ENCODE peak calls at places on chromosomes 5 and 9, in five cellular contexts. L is GM12891, A is GM12878, Z is H1, M is HepG2. C is an unnamed sample.

GRCh38 chr9:130499804-130500263 is 55.1 kb downstream of the ASS1 start:
- DNase-seq in Z (no peak), M (peak), A (no peak), L (no peak), C (no peak)

GRCh38 chr5:74378464-74378863 is 262.1 kb downstream of the ENC1 start:
- DNase-seq in M (no peak), Z (no peak), L (no peak), A (no peak), C (no peak)

GRCh38 chr9:88658311-88658822 is 123.4 kb downstream of the NXNL2 start:
- DNase-seq in Z (no peak), M (no peak), L (no peak), A (no peak), C (no peak)

GRCh38 chr9:27676827-27677226 is 103.5 kb upstream of the C9orf72 start:
- DNase-seq in Z (no peak), A (no peak), L (no peak), M (no peak), C (no peak)

GRCh38 chr5:170552486-170553122 is 48.8 kb downstream of the KCNIP1 start:
- DNase-seq in L (no peak), Z (no peak), A (no peak), M (no peak), C (no peak)

GRCh38 chr9:123099548-123099947 is 66.1 kb downstream of the GPR21 start:
- DNase-seq in M (no peak), L (no peak), A (no peak), Z (no peak), C (no peak)

GRCh38 chr5:134110382-134110781 is 4.1 kb upstream of the TCF7 start:
- DNase-seq in L (no peak), Z (no peak), M (no peak), A (no peak), C (no peak)

GRCh38 chr9:126127591-126127990 is 199.0 kb upstream of the MVB12B start:
- DNase-seq in Z (peak), L (no peak), M (no peak), A (no peak), C (no peak)

GRCh38 chr5:133108481-133108921 is 56.7 kb downstream of the HSPA4 start:
- DNase-seq in M (no peak), Z (no peak), L (no peak), A (no peak), C (no peak)

GRCh38 chr5:10485142-10485795 is 43.6 kb downstream of the ROPN1L start:
- DNase-seq in L (no peak), A (no peak), Z (no peak), M (no peak), C (no peak)

GRCh38 chr9:113931140-113931539 is 55.0 kb downstream of the ZNF618 start:
- DNase-seq in Z (peak), M (no peak), L (no peak), A (no peak), C (no peak)
- TF ChIP-seq TAF1 in Z (no peak), M (no peak), L (no peak), A (no peak), C (no peak)

GRCh38 chr5:78677777-78678668 is 29.5 kb upstream of the LHFPL2 start:
- DNase-seq in L (no peak), A (peak), Z (no peak), M (no peak), C (no peak)
- TF ChIP-seq POLR2AphosphoS5 in L (no peak), A (no peak), Z (no peak), M (no peak), C (no peak)

GRCh38 chr5:16580382-16580781 is 36.4 kb downstream of the RETREG1 start:
- DNase-seq in M (no peak), Z (no peak), L (no peak), A (no peak), C (no peak)
- TF ChIP-seq POLR2A in M (no peak), Z (no peak), L (no peak), A (no peak), C (no peak)

DNA sequence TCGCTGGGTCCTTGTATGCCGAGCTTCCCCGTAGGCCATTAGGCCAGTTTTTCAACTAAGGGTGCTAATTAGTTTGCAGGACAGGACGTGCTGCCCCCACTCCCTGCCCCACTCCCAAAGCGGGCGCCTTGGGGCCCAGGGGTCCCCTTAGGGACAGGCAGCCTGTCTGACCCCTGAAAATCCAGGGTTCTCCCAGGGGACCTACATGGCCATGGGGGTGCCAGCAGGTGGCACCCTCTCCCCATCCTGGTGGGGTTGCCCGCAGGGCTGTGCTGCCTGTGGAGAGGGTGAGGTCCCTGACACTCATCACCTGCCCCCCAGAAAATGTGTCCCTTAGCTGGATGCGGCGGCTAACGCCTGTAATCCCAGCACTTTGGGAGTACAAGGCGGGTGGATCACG is 8.5 kb upstream of the CCDC187 start:
- DNase-seq in L (no peak), A (no peak), M (no peak), Z (no peak), C (peak)
- TF ChIP-seq TAF1 in L (no peak), A (no peak), M (no peak), Z (no peak), C (no peak)

GRCh38 chr9:134053941-134054761 is 13.7 kb downstream of the BRD3 start:
- DNase-seq in Z (no peak), L (no peak), M (no peak), A (no peak), C (no peak)

GRCh38 chr9:134056483-134057310 is 11.1 kb downstream of the BRD3 start:
- DNase-seq in Z (no peak), M (no peak), L (peak), A (no peak), C (peak)

GRCh38 chr9:134057311-134057665 is 10.5 kb downstream of the BRD3 start:
- DNase-seq in A (no peak), Z (no peak), M (no peak), L (peak), C (peak)

GRCh38 chr9:134054891-134055811 is 12.7 kb downstream of the BRD3 start:
- DNase-seq in M (no peak), L (peak), Z (no peak), A (no peak), C (no peak)

GRCh38 chr9:134055981-134056461 is 11.8 kb downstream of the BRD3 start:
- DNase-seq in A (no peak), M (no peak), L (no peak), Z (no peak), C (no peak)
- TF ChIP-seq POLR2AphosphoS5 in A (no peak), M (no peak), L (no peak), Z (no peak), C (no peak)

GRCh38 chr5:125926172-125926571 is 497.0 kb upstream of the GRAMD2B start:
- DNase-seq in M (no peak), Z (no peak), A (no peak), L (no peak), C (no peak)
- TF ChIP-seq POLR2A in M (no peak), Z (no peak), A (no peak), L (no peak), C (no peak)

DNA sequence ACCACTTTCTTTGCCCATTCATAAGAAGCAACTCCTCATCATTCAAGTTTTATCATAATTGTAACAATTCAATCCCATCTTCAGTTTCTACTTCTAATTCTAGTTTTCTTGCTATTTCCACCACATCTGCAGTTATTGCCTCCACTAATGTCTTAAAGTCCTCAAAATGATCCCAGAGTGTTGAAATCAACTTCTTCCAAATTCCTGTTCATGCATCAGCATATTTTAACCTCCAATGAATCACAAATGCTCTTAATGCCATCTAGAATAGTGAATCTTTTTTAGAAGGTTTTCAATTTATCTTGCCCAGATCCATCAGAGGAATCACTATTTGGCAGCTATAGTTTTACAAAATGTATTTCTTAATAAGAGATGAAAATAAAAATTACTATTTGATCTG is 3.2 kb upstream of the SRP19 start:
- DNase-seq in Z (no peak), A (no peak), M (no peak), L (no peak), C (no peak)
- TF ChIP-seq TAF1 in Z (no peak), A (no peak), M (no peak), L (no peak), C (no peak)

GRCh38 chr5:173290477-173291131 is 37.6 kb downstream of the STC2 start:
- DNase-seq in M (peak), L (no peak), A (no peak), Z (no peak), C (no peak)
- TF ChIP-seq POLR2AphosphoS5 in M (no peak), L (no peak), A (no peak), Z (no peak), C (no peak)

GRCh38 chr9:110990481-110990880 is 47.8 kb downstream of the LPAR1 start:
- DNase-seq in L (no peak), Z (no peak), M (no peak), A (no peak), C (no peak)

GRCh38 chr9:110984890-110985437 is 53.3 kb downstream of the LPAR1 start:
- DNase-seq in L (no peak), M (no peak), Z (no peak), A (no peak), C (no peak)

GRCh38 chr9:110986529-110986928 is 51.7 kb downstream of the LPAR1 start:
- DNase-seq in M (no peak), A (no peak), Z (no peak), L (no peak), C (no peak)
- TF ChIP-seq POLR2A in M (no peak), A (no peak), Z (no peak), L (no peak), C (no peak)